ENCODE peak calls at places on chromosomes 13 and 19, in five cellular contexts. One of them, this sample, is unnamed.

GRCh38 chr19:11418166-11418517 is 972 bp downstream of the RGL3 start:
- DNase-seq in C1 segment of cervical spinal cord: no peak
- DNase-seq in endothelial cell: no peak
- DNase-seq in NCI-H1092 treated with DMSO at 0.1 percent for 48 hours: no peak
- DNase-seq in glutamatergic neuron: no peak
- DNase-seq in this sample: no peak

GRCh38 chr13:93244141-93244917 is 17.7 kb downstream of the GPC6 start:
- DNase-seq in NCI-H1092 treated with DMSO at 0.1 percent for 48 hours: no peak
- DNase-seq in glutamatergic neuron: no peak
- DNase-seq in endothelial cell: no peak
- DNase-seq in C1 segment of cervical spinal cord: no peak
- DNase-seq in this sample: no peak

GRCh38 chr13:25295228-25295627 is 6.2 kb upstream of the NUP58 start:
- DNase-seq in NCI-H1092 treated with DMSO at 0.1 percent for 48 hours: no peak
- DNase-seq in glutamatergic neuron: no peak
- DNase-seq in C1 segment of cervical spinal cord: no peak
- DNase-seq in endothelial cell: no peak
- DNase-seq in this sample: no peak

GRCh38 chr19:35955881-35956634 is 19.9 kb downstream of the LRFN3 start:
- DNase-seq in NCI-H1092 treated with DMSO at 0.1 percent for 48 hours: no peak
- DNase-seq in glutamatergic neuron: no peak
- DNase-seq in endothelial cell: no peak
- DNase-seq in C1 segment of cervical spinal cord: no peak
- DNase-seq in this sample: no peak

GRCh38 chr19:16259385-16260159 is 61.9 kb downstream of the AP1M1 start:
- DNase-seq in glutamatergic neuron: no peak
- DNase-seq in NCI-H1092 treated with DMSO at 0.1 percent for 48 hours: no peak
- DNase-seq in endothelial cell: no peak
- DNase-seq in C1 segment of cervical spinal cord: no peak
- DNase-seq in this sample: no peak

GRCh38 chr19:58409010-58409790 is 751 bp downstream of the ZNF584 start:
- DNase-seq in C1 segment of cervical spinal cord: no peak
- DNase-seq in glutamatergic neuron: no peak
- DNase-seq in endothelial cell: peak
- DNase-seq in NCI-H1092 treated with DMSO at 0.1 percent for 48 hours: peak
- DNase-seq in this sample: no peak

GRCh38 chr19:58439576-58440554 is at the start of gene ZNF132:
- DNase-seq in C1 segment of cervical spinal cord: peak
- DNase-seq in glutamatergic neuron: peak
- DNase-seq in NCI-H1092 treated with DMSO at 0.1 percent for 48 hours: peak
- DNase-seq in endothelial cell: peak
- DNase-seq in this sample: peak

GRCh38 chr13:40624338-40624737 is 42.1 kb downstream of the FOXO1 start:
- DNase-seq in glutamatergic neuron: no peak
- DNase-seq in NCI-H1092 treated with DMSO at 0.1 percent for 48 hours: no peak
- DNase-seq in endothelial cell: no peak
- DNase-seq in C1 segment of cervical spinal cord: no peak
- DNase-seq in this sample: no peak

GRCh38 chr13:100439247-100439955 is 149.2 kb downstream of the GGACT start:
- DNase-seq in glutamatergic neuron: no peak
- DNase-seq in C1 segment of cervical spinal cord: no peak
- DNase-seq in endothelial cell: no peak
- DNase-seq in NCI-H1092 treated with DMSO at 0.1 percent for 48 hours: peak
- DNase-seq in this sample: no peak

This sample was measured in amygdala.